ENCODE peak calls at places on chromosomes 2 and 18, in six cellular contexts. D, I, W, F, L and S are unnamed samples.

GRCh38 chr2:176110975-176111663 is 4.0 kb downstream of the HOXD11 start:
- DNase-seq in F (no peak), W (no peak), D (peak; percentile 58), I (no peak), L (no peak), S (peak; percentile 13)

GRCh38 chr2:6914829-6915228 is 2.4 kb upstream of the RNF144A start:
- DNase-seq in W (no peak), D (peak; percentile 11), F (no peak), L (no peak), I (no peak), S (peak; percentile 11)

GRCh38 chr2:9644603-9645002 is 13.8 kb upstream of the YWHAQ start:
- DNase-seq in D (peak; percentile 71), I (no peak), F (no peak), W (no peak), L (no peak), S (no peak)

GRCh38 chr2:121284424-121285076 is 452 bp downstream of the TFCP2L1 start:
- DNase-seq in W (no peak), I (no peak), L (no peak), D (no peak), F (no peak), S (no peak)

GRCh38 chr2:177622516-177622915 is 229.9 kb downstream of the AGPS start:
- DNase-seq in F (no peak), D (no peak), L (no peak), W (no peak), I (no peak), S (no peak)

GRCh38 chr2:202723746-202724145 is 89.0 kb downstream of the FAM117B start:
- DNase-seq in W (no peak), F (no peak), L (no peak), I (no peak), D (no peak), S (no peak)

GRCh38 chr2:17540813-17541513 is 467 bp downstream of the VSNL1 start:
- DNase-seq in L (no peak), W (no peak), F (no peak), I (no peak), D (no peak), S (no peak)

GRCh38 chr18:57122906-57123510 is 23.9 kb upstream of the BOD1L2 start:
- DNase-seq in D (no peak), W (no peak), I (no peak), F (no peak), L (no peak), S (no peak)

GRCh38 chr2:145123606-145124005 is 603.7 kb upstream of the ZEB2 start:
- DNase-seq in D (no peak), W (no peak), F (no peak), L (no peak), I (no peak), S (no peak)

GRCh38 chr2:25380023-25380422 is 38.3 kb upstream of the DNMT3A start:
- DNase-seq in L (no peak), D (no peak), F (no peak), I (no peak), W (no peak), S (no peak)